ENCODE peak calls at places on chromosomes 12 and 14, in seven cellular contexts. One of them, this sample, is unnamed.

GRCh38 chr14:105532111-105532623 is 5.8 kb downstream of the TMEM121 start:
- DNase-seq in H7: peak; percentile 42
- DNase-seq in left kidney: no peak
- DNase-seq in activated CD4-positive, alpha-beta T cell treated with anti-CD3 and anti-CD28 coated beads for 24 hours: no peak
- DNase-seq in RPMI7951: no peak
- DNase-seq in iris pigment epithelial cell: no peak
- DNase-seq in HT-29: no peak
- DNase-seq in this sample: no peak

GRCh38 chr14:50874842-50875241 is 3.0 kb downstream of the ABHD12B start:
- DNase-seq in iris pigment epithelial cell: no peak
- DNase-seq in RPMI7951: no peak
- DNase-seq in HT-29: no peak
- DNase-seq in H7: no peak
- DNase-seq in activated CD4-positive, alpha-beta T cell treated with anti-CD3 and anti-CD28 coated beads for 24 hours: no peak
- DNase-seq in left kidney: no peak
- DNase-seq in this sample: no peak

GRCh38 chr14:37994846-37995372 is 212.8 kb upstream of the SSTR1 start:
- DNase-seq in RPMI7951: no peak
- DNase-seq in HT-29: no peak
- DNase-seq in activated CD4-positive, alpha-beta T cell treated with anti-CD3 and anti-CD28 coated beads for 24 hours: no peak
- DNase-seq in left kidney: no peak
- DNase-seq in iris pigment epithelial cell: no peak
- DNase-seq in H7: no peak
- DNase-seq in this sample: peak; percentile 29

GRCh38 chr12:43880547-43880946 is 44.7 kb downstream of the TMEM117 start:
- DNase-seq in left kidney: peak; percentile 79
- DNase-seq in H7: no peak
- DNase-seq in activated CD4-positive, alpha-beta T cell treated with anti-CD3 and anti-CD28 coated beads for 24 hours: no peak
- DNase-seq in HT-29: no peak
- DNase-seq in iris pigment epithelial cell: no peak
- DNase-seq in RPMI7951: no peak
- DNase-seq in this sample: no peak

GRCh38 chr14:59328410-59328809 is 136.8 kb downstream of the GPR135 start:
- DNase-seq in iris pigment epithelial cell: no peak
- DNase-seq in left kidney: no peak
- DNase-seq in activated CD4-positive, alpha-beta T cell treated with anti-CD3 and anti-CD28 coated beads for 24 hours: no peak
- DNase-seq in H7: no peak
- DNase-seq in HT-29: no peak
- DNase-seq in RPMI7951: no peak
- DNase-seq in this sample: no peak

GRCh38 chr14:66380143-66380542 is 106.0 kb upstream of the CCDC196 start:
- DNase-seq in iris pigment epithelial cell: no peak
- DNase-seq in HT-29: no peak
- DNase-seq in H7: no peak
- DNase-seq in activated CD4-positive, alpha-beta T cell treated with anti-CD3 and anti-CD28 coated beads for 24 hours: no peak
- DNase-seq in RPMI7951: no peak
- DNase-seq in left kidney: no peak
- DNase-seq in this sample: no peak

GRCh38 chr12:79547044-79547734 is 143.6 kb downstream of the PAWR start:
- DNase-seq in RPMI7951: peak; percentile 71
- DNase-seq in left kidney: peak; percentile 71
- DNase-seq in activated CD4-positive, alpha-beta T cell treated with anti-CD3 and anti-CD28 coated beads for 24 hours: no peak
- DNase-seq in iris pigment epithelial cell: peak; percentile 84
- DNase-seq in H7: peak; percentile 65
- DNase-seq in HT-29: peak; percentile 76
- DNase-seq in this sample: peak; percentile 86

GRCh38 chr12:96219700-96220206 is 25.6 kb downstream of the ELK3 start:
- DNase-seq in left kidney: peak; percentile 32
- DNase-seq in H7: no peak
- DNase-seq in HT-29: peak; percentile 19
- DNase-seq in activated CD4-positive, alpha-beta T cell treated with anti-CD3 and anti-CD28 coated beads for 24 hours: no peak
- DNase-seq in RPMI7951: peak; percentile 96
- DNase-seq in iris pigment epithelial cell: peak; percentile 99
- DNase-seq in this sample: peak; percentile 53

GRCh38 chr14:77543240-77543551 is 44.6 kb upstream of the ISM2 start:
- DNase-seq in H7: no peak
- DNase-seq in activated CD4-positive, alpha-beta T cell treated with anti-CD3 and anti-CD28 coated beads for 24 hours: no peak
- DNase-seq in iris pigment epithelial cell: peak; percentile 12
- DNase-seq in RPMI7951: no peak
- DNase-seq in left kidney: no peak
- DNase-seq in HT-29: no peak
- DNase-seq in this sample: no peak

GRCh38 chr14:24734917-24735500 is 101.0 kb upstream of the GZMB start:
- DNase-seq in activated CD4-positive, alpha-beta T cell treated with anti-CD3 and anti-CD28 coated beads for 24 hours: peak; percentile 17
- DNase-seq in iris pigment epithelial cell: peak; percentile 64
- DNase-seq in H7: peak; percentile 43
- DNase-seq in HT-29: peak; percentile 87
- DNase-seq in RPMI7951: peak; percentile 60
- DNase-seq in left kidney: peak; percentile 88
- DNase-seq in this sample: no peak

This sample was measured in H1.